ENCODE peak calls at places on chromosomes 3 and 15, in four cellular contexts. X, K, O and I are unnamed samples.

GRCh38 chr3:24096271-24096670 is 151.2 kb downstream of the NR1D2 start:
- DNase-seq in X (no peak), K (no peak), O (no peak), I (no peak)

GRCh38 chr3:41321642-41321980 is 122.3 kb downstream of the CTNNB1 start:
- DNase-seq in K (no peak), O (no peak), X (no peak), I (no peak)

GRCh38 chr3:144259267-144259666 is 287.6 kb downstream of the DIPK2A start:
- DNase-seq in O (no peak), K (no peak), X (no peak), I (no peak)

GRCh38 chr3:16482770-16483531 is 30.5 kb downstream of the RFTN1 start:
- DNase-seq in O (no peak), X (no peak), K (no peak), I (peak; percentile 90)

GRCh38 chr15:75720787-75721461 is 8.3 kb upstream of the CSPG4 start:
- DNase-seq in O (peak; percentile 78), X (peak; percentile 50), K (no peak), I (peak; percentile 79)

GRCh38 chr3:10426346-10427233 is 78.8 kb downstream of the ATP2B2 start:
- DNase-seq in O (no peak), X (no peak), K (no peak), I (no peak)

GRCh38 chr3:43872301-43872700 is 181.6 kb downstream of the ABHD5 start:
- DNase-seq in O (no peak), K (no peak), X (no peak), I (no peak)

GRCh38 chr3:167450675-167451074 is 23.2 kb downstream of the SERPINI2 start:
- DNase-seq in X (no peak), O (no peak), K (no peak), I (no peak)

GRCh38 chr3:115401891-115402501 is 221.3 kb upstream of the GAP43 start:
- DNase-seq in X (no peak), O (no peak), K (no peak), I (no peak)

GRCh38 chr15:39645976-39646257 is 65.0 kb downstream of the THBS1 start:
- DNase-seq in K (no peak), X (no peak), O (no peak), I (no peak)

GRCh38 chr3:144652573-144652972 is 681.0 kb downstream of the DIPK2A start:
- DNase-seq in K (no peak), O (no peak), X (no peak), I (no peak)

GRCh38 chr15:48785195-48785594 is 25.7 kb downstream of the CEP152 start:
- DNase-seq in X (no peak), O (no peak), K (no peak), I (no peak)

GRCh38 chr3:121985841-121986240 is 36.2 kb downstream of the ILDR1 start:
- DNase-seq in O (no peak), X (no peak), K (no peak), I (no peak)

GRCh38 chr3:112090899-112091586 is 4.9 kb downstream of the C3orf52 start:
- DNase-seq in X (no peak), O (no peak), K (no peak), I (no peak)

GRCh38 chr3:60000311-60001105 is 950.7 kb upstream of the CFAP20DC start:
- DNase-seq in O (no peak), X (no peak), K (no peak), I (no peak)

GRCh38 chr3:156037356-156037755 is 83.0 kb upstream of the KCNAB1 start:
- DNase-seq in K (no peak), O (no peak), X (peak; percentile 11), I (no peak)

GRCh38 chr3:197308591-197308990 is 10.2 kb upstream of the DLG1 start:
- DNase-seq in X (no peak), O (no peak), K (no peak), I (no peak)

GRCh38 chr3:169112153-169112892 is 551.2 kb downstream of the MECOM start:
- DNase-seq in O (no peak), X (peak; percentile 50), K (no peak), I (no peak)

GRCh38 chr3:122996038-122996580 is 31.5 kb downstream of the SEMA5B start:
- DNase-seq in O (no peak), X (no peak), K (no peak), I (no peak)

GRCh38 chr3:21747376-21747775 is 3.6 kb downstream of the ZNF385D start:
- DNase-seq in O (no peak), X (no peak), K (no peak), I (no peak)

GRCh38 chr15:72770673-72771328 is 12.8 kb downstream of the ADPGK start:
- DNase-seq in K (no peak), O (no peak), X (no peak), I (peak; percentile 28)
- TF ChIP-seq CTCF in K (peak; percentile 17), O (no peak), X (no peak), I (peak; percentile 43)

GRCh38 chr3:39809181-39809994 is at the start of gene MYRIP:
- DNase-seq in X (peak; percentile 32), K (no peak), O (peak; percentile 79), I (peak; percentile 89)

GRCh38 chr3:39809995-39810595 is 686 bp downstream of the MYRIP start:
- DNase-seq in K (no peak), X (no peak), O (no peak), I (peak; percentile 60)

GRCh38 chr3:39811561-39811960 is 2.2 kb downstream of the MYRIP start:
- DNase-seq in X (no peak), O (no peak), K (no peak), I (no peak)

GRCh38 chr3:39812537-39812936 is 3.1 kb downstream of the MYRIP start:
- DNase-seq in X (peak; percentile 6), K (no peak), O (peak; percentile 12), I (peak; percentile 60)

GRCh38 chr3:39810647-39811161 is 1.3 kb downstream of the MYRIP start:
- DNase-seq in O (no peak), K (no peak), X (no peak), I (peak; percentile 40)
- TF ChIP-seq EZH2 in O (no peak), K (peak; percentile 56), X (no peak), I (peak; percentile 66)

GRCh38 chr3:38541800-38542199 is 45.7 kb downstream of the EXOG start:
- DNase-seq in K (no peak), X (no peak), O (no peak), I (no peak)
- TF ChIP-seq JUNB in K (no peak), X (no peak), O (no peak), I (no peak)

GRCh38 chr15:92418864-92419263 is 25.2 kb downstream of the ST8SIA2 start:
- DNase-seq in K (no peak), X (no peak), O (no peak), I (peak; percentile 23)
- TF ChIP-seq CTCF in K (no peak), X (no peak), O (no peak), I (peak; percentile 27)

GRCh38 chr15:50180578-50180977 is 1.4 kb upstream of the SLC27A2 start:
- DNase-seq in K (no peak), X (no peak), O (no peak), I (no peak)

GRCh38 chr15:50181983-50182232 is at the start of gene SLC27A2:
- DNase-seq in X (no peak), K (no peak), O (peak; percentile 75), I (peak; percentile 85)

GRCh38 chr15:50183112-50183794 is 1.3 kb downstream of the SLC27A2 start:
- DNase-seq in O (peak; percentile 62), K (no peak), X (no peak), I (no peak)

GRCh38 chr15:50181206-50181982 is 602 bp upstream of the SLC27A2 start:
- DNase-seq in X (no peak), O (no peak), K (no peak), I (peak; percentile 47)

DNA sequence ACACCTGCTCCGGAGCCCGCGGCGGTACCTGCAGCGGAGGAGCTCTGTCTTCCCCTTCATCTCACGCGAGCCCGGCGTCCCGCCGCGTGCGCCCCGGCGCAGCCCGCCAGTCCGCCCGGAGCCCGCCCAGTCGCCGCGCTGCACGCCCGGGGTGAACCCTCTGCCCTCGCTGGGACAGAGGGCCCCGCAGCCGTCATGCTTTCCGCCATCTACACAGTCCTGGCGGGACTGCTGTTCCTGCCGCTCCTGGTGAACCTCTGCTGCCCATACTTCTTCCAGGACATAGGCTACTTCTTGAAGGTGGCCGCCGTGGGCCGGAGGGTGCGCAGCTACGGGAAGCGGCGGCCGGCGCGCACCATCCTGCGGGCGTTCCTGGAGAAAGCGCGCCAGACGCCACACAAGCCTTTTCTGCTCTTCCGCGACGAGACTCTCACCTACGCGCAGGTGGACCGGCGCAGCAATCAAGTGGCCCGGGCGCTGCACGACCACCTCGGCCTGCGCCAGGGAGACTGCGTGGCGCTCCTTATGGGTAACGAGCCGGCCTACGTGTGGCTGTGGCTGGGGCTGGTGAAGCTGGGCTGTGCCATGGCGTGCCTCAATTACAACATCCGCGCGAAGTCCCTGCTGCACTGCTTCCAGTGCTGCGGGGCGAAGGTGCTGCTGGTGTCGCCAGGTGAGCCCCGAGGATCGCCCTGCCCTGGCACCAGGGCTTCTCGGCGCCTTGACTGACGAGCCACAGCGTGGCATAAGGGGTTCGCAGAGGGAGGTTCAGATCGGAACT is 427 bp downstream of the SLC27A2 start:
- DNase-seq in O (peak; percentile 46), X (no peak), K (no peak), I (peak; percentile 65)
- TF ChIP-seq EZH2 in O (no peak), X (no peak), K (no peak), I (no peak)

DNA sequence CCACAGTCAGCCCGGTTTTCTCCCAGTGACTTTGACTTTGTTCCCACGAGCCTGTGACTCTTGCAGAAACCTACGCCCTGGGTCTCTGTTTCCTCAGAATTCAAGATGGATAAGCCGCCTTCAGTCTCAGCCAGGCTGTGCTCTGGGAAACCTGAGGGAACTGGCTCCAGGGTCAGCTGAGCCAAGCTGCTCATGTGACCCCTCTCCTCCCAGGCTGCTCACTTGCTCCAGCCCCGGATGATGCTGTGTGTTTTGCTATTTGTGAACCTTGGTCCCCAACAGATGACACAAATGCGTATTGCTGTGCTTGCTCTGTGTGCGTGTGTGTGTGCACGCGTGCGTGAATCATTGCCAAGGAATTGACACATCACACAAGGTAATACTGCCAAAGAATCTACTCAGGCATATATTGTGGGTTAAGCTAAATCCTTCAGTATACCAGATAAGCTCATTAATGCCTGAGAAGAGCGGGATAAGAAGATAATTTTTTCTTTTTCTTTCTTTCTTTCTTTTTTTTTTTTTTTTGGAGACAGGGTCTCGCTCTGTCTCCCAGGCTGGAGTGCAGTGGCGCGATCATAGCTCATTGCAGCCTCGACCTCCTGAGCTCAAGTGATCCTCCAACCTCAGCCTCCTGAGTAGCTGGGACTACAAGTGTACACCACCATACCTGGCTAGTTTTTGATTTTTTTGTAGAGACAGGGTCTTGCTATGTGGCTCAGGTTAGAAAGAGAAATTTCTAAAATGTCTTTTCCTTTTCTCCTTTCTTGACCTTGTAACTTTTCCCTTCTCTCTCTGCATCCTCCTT is 29.2 kb upstream of the UMPS start:
- DNase-seq in O (no peak), X (peak; percentile 99), K (no peak), I (peak; percentile 42)
- TF ChIP-seq JUNB in O (no peak), X (peak; percentile 75), K (no peak), I (no peak)

GRCh38 chr3:131630812-131631211 is 128.0 kb upstream of the MRPL3 start:
- DNase-seq in O (no peak), X (no peak), K (no peak), I (no peak)

GRCh38 chr3:131636266-131636775 is 133.6 kb upstream of the MRPL3 start:
- DNase-seq in K (no peak), O (no peak), X (no peak), I (no peak)
- TF ChIP-seq CTCF in K (no peak), O (no peak), X (no peak), I (no peak)